ENCODE peak calls at places on chromosome 18, in six cellular contexts. One of them, this sample, is unnamed.

GRCh38 chr18:36600548-36600947 is 228.3 kb downstream of the TPGS2 start:
- DNase-seq in bronchial epithelial cell: no peak
- DNase-seq in WERI-Rb-1: no peak
- DNase-seq in spleen: no peak
- DNase-seq in A549: no peak
- DNase-seq in HFF-Myc: no peak
- DNase-seq in this sample: no peak

GRCh38 chr18:10316778-10317177 is 137.7 kb upstream of the APCDD1 start:
- DNase-seq in spleen: no peak
- DNase-seq in HFF-Myc: no peak
- DNase-seq in A549: no peak
- DNase-seq in bronchial epithelial cell: no peak
- DNase-seq in WERI-Rb-1: no peak
- DNase-seq in this sample: no peak

GRCh38 chr18:8011906-8012305 is 444.8 kb downstream of the PTPRM start:
- DNase-seq in WERI-Rb-1: peak
- DNase-seq in spleen: no peak
- DNase-seq in A549: no peak
- DNase-seq in bronchial epithelial cell: no peak
- DNase-seq in HFF-Myc: no peak
- DNase-seq in this sample: no peak

GRCh38 chr18:35777042-35777441 is 195.4 kb upstream of the RMP24 start:
- DNase-seq in spleen: no peak
- DNase-seq in HFF-Myc: no peak
- DNase-seq in WERI-Rb-1: peak
- DNase-seq in A549: peak
- DNase-seq in bronchial epithelial cell: no peak
- DNase-seq in this sample: no peak

GRCh38 chr18:56315363-56315762 is 323.0 kb downstream of the TXNL1 start:
- DNase-seq in spleen: no peak
- DNase-seq in A549: no peak
- DNase-seq in bronchial epithelial cell: peak
- DNase-seq in WERI-Rb-1: no peak
- DNase-seq in HFF-Myc: no peak
- DNase-seq in this sample: peak

GRCh38 chr18:55465313-55465712 is 122.7 kb downstream of the TCF4 start:
- DNase-seq in bronchial epithelial cell: no peak
- DNase-seq in spleen: no peak
- DNase-seq in HFF-Myc: no peak
- DNase-seq in WERI-Rb-1: no peak
- DNase-seq in A549: no peak
- DNase-seq in this sample: no peak

GRCh38 chr18:14221689-14222088 is 89.5 kb upstream of the ZNF519 start:
- DNase-seq in HFF-Myc: no peak
- DNase-seq in bronchial epithelial cell: no peak
- DNase-seq in WERI-Rb-1: no peak
- DNase-seq in spleen: peak
- DNase-seq in A549: no peak
- DNase-seq in this sample: no peak

GRCh38 chr18:61503688-61504087 is 170.5 kb downstream of the CDH20 start:
- DNase-seq in spleen: no peak
- DNase-seq in A549: no peak
- DNase-seq in WERI-Rb-1: no peak
- DNase-seq in HFF-Myc: no peak
- DNase-seq in bronchial epithelial cell: peak
- DNase-seq in this sample: peak

GRCh38 chr18:27942706-27943105 is 234.2 kb downstream of the CDH2 start:
- DNase-seq in bronchial epithelial cell: peak
- DNase-seq in HFF-Myc: no peak
- DNase-seq in spleen: no peak
- DNase-seq in A549: no peak
- DNase-seq in WERI-Rb-1: no peak
- DNase-seq in this sample: peak

GRCh38 chr18:67243799-67244587 is 272.5 kb downstream of the DSEL start:
- DNase-seq in spleen: no peak
- DNase-seq in HFF-Myc: no peak
- DNase-seq in A549: no peak
- DNase-seq in bronchial epithelial cell: peak
- DNase-seq in WERI-Rb-1: no peak
- DNase-seq in this sample: peak

GRCh38 chr18:76340410-76340809 is 154.6 kb downstream of the ZNF516 start:
- DNase-seq in bronchial epithelial cell: no peak
- DNase-seq in spleen: no peak
- DNase-seq in A549: no peak
- DNase-seq in WERI-Rb-1: no peak
- DNase-seq in HFF-Myc: no peak
- DNase-seq in this sample: no peak

GRCh38 chr18:46199515-46200147 is 95.4 kb downstream of the HAUS1 start:
- DNase-seq in bronchial epithelial cell: peak
- DNase-seq in HFF-Myc: peak
- DNase-seq in WERI-Rb-1: no peak
- DNase-seq in A549: peak
- DNase-seq in spleen: no peak
- DNase-seq in this sample: peak

GRCh38 chr18:69727912-69728572 is 219.6 kb downstream of the CD226 start:
- DNase-seq in A549: no peak
- DNase-seq in WERI-Rb-1: peak
- DNase-seq in bronchial epithelial cell: no peak
- DNase-seq in spleen: no peak
- DNase-seq in HFF-Myc: no peak
- DNase-seq in this sample: no peak

GRCh38 chr18:6592522-6592921 is 137.0 kb upstream of the ARHGAP28 start:
- DNase-seq in bronchial epithelial cell: no peak
- DNase-seq in HFF-Myc: no peak
- DNase-seq in spleen: no peak
- DNase-seq in A549: no peak
- DNase-seq in WERI-Rb-1: no peak
- DNase-seq in this sample: no peak

GRCh38 chr18:6591491-6591890 is 138.0 kb upstream of the ARHGAP28 start:
- DNase-seq in HFF-Myc: peak
- DNase-seq in WERI-Rb-1: no peak
- DNase-seq in A549: no peak
- DNase-seq in bronchial epithelial cell: no peak
- DNase-seq in spleen: no peak
- DNase-seq in this sample: no peak

GRCh38 chr18:6598657-6599056 is 130.9 kb upstream of the ARHGAP28 start:
- DNase-seq in WERI-Rb-1: no peak
- DNase-seq in spleen: no peak
- DNase-seq in A549: no peak
- DNase-seq in bronchial epithelial cell: no peak
- DNase-seq in HFF-Myc: no peak
- DNase-seq in this sample: no peak

GRCh38 chr18:6593142-6593889 is 136.2 kb upstream of the ARHGAP28 start:
- DNase-seq in bronchial epithelial cell: no peak
- DNase-seq in spleen: no peak
- DNase-seq in WERI-Rb-1: no peak
- DNase-seq in A549: no peak
- DNase-seq in HFF-Myc: peak
- DNase-seq in this sample: no peak

DNA sequence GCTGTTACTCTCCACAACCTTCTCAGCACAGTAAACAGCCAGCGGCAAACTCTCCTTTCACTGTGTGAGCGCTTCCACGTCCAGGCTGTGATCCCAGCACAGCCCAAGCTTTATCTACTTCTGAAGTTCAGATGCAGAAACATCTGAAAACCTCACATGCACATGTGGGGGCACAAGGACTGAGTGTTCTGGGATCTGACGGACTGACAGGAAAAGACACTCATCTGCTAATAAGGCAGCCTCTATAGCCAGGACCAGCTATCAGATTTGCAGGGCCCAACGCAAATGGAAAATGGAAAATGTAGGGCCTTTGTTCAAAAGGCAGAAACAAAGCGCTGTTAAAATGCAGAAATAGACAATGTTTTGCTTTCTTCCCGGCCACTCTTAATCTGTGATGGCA is 133.8 kb upstream of the ARHGAP28 start:
- DNase-seq in bronchial epithelial cell: no peak
- DNase-seq in WERI-Rb-1: no peak
- DNase-seq in spleen: no peak
- DNase-seq in A549: no peak
- DNase-seq in HFF-Myc: no peak
- DNase-seq in this sample: no peak
- H3K4me3 ChIP-seq in bronchial epithelial cell: no peak
- H3K4me3 ChIP-seq in WERI-Rb-1: no peak
- H3K4me3 ChIP-seq in spleen: no peak
- H3K4me3 ChIP-seq in A549: no peak
- H3K4me3 ChIP-seq in HFF-Myc: no peak
- H3K4me3 ChIP-seq in this sample: no peak

DNA sequence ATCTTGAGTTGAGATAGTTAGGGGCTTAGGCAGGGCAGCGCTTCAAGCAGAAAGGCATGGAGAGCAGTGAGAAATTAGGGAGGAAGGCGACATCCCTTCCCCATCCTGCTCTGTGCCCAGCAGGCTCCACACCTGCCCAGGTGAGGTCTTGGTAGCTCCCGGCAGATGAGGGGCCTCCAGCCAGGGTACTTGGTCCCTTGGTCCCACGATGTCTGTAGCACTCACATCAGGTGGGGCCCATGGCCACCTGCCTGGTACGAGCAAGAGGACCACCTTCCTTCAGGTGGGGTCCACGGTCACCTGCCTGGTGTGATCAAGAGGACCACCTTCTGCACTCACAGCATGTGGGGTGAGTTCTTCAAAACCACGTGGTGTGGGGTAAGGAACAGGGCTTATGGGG is 91.2 kb downstream of the GALR1 start:
- DNase-seq in A549: no peak
- DNase-seq in spleen: no peak
- DNase-seq in bronchial epithelial cell: no peak
- DNase-seq in WERI-Rb-1: no peak
- DNase-seq in HFF-Myc: no peak
- DNase-seq in this sample: no peak
- TF ChIP-seq CTCF in A549: no peak
- TF ChIP-seq CTCF in spleen: no peak
- TF ChIP-seq CTCF in bronchial epithelial cell: no peak
- TF ChIP-seq CTCF in WERI-Rb-1: no peak
- TF ChIP-seq CTCF in HFF-Myc: no peak
- TF ChIP-seq CTCF in this sample: no peak

GRCh38 chr18:29418136-29418535 is 1241.2 kb upstream of the CDH2 start:
- DNase-seq in spleen: no peak
- DNase-seq in WERI-Rb-1: no peak
- DNase-seq in A549: no peak
- DNase-seq in bronchial epithelial cell: peak
- DNase-seq in HFF-Myc: peak
- DNase-seq in this sample: peak
- H3K4me3 ChIP-seq in spleen: no peak
- H3K4me3 ChIP-seq in WERI-Rb-1: no peak
- H3K4me3 ChIP-seq in A549: no peak
- H3K4me3 ChIP-seq in bronchial epithelial cell: no peak
- H3K4me3 ChIP-seq in HFF-Myc: no peak
- H3K4me3 ChIP-seq in this sample: no peak

GRCh38 chr18:58534535-58535301 is 94.2 kb downstream of the ALPK2 start:
- DNase-seq in spleen: no peak
- DNase-seq in HFF-Myc: no peak
- DNase-seq in WERI-Rb-1: no peak
- DNase-seq in A549: no peak
- DNase-seq in bronchial epithelial cell: no peak
- DNase-seq in this sample: no peak
- TF ChIP-seq CTCF in spleen: no peak
- TF ChIP-seq CTCF in HFF-Myc: no peak
- TF ChIP-seq CTCF in WERI-Rb-1: no peak
- TF ChIP-seq CTCF in A549: no peak
- TF ChIP-seq CTCF in bronchial epithelial cell: no peak
- TF ChIP-seq CTCF in this sample: no peak

This sample was measured in astrocyte of the spinal cord.